ENCODE peak calls at places on chromosomes 13 and 19, in ten cellular contexts. One of them, this sample, is unnamed.

GRCh38 chr19:12365094-12365371 is 450 bp downstream of the ZNF442 start:
- DNase-seq in AG04449: no peak
- DNase-seq in mucosa of descending colon: peak
- DNase-seq in left lung: peak
- DNase-seq in stomach: peak
- DNase-seq in K562: peak
- DNase-seq in left ventricle myocardium inferior: no peak
- DNase-seq in GM12878: no peak
- DNase-seq in gastrocnemius medialis: peak
- DNase-seq in astrocyte of the cerebellum: no peak
- DNase-seq in this sample: no peak

GRCh38 chr13:99729745-99730144 is 228.5 kb downstream of the TM9SF2 start:
- DNase-seq in mucosa of descending colon: no peak
- DNase-seq in left lung: no peak
- DNase-seq in stomach: no peak
- DNase-seq in K562: no peak
- DNase-seq in AG04449: no peak
- DNase-seq in gastrocnemius medialis: no peak
- DNase-seq in astrocyte of the cerebellum: no peak
- DNase-seq in left ventricle myocardium inferior: no peak
- DNase-seq in GM12878: no peak
- DNase-seq in this sample: no peak

GRCh38 chr19:56314018-56314583 is 538 bp downstream of the ZSCAN5A start:
- DNase-seq in K562: peak
- DNase-seq in stomach: no peak
- DNase-seq in AG04449: no peak
- DNase-seq in mucosa of descending colon: no peak
- DNase-seq in astrocyte of the cerebellum: no peak
- DNase-seq in left lung: no peak
- DNase-seq in GM12878: no peak
- DNase-seq in left ventricle myocardium inferior: no peak
- DNase-seq in gastrocnemius medialis: peak
- DNase-seq in this sample: peak

GRCh38 chr13:40149611-40150283 is 494.3 kb downstream of the COG6 start:
- DNase-seq in AG04449: peak
- DNase-seq in mucosa of descending colon: peak
- DNase-seq in GM12878: no peak
- DNase-seq in left lung: no peak
- DNase-seq in astrocyte of the cerebellum: peak
- DNase-seq in stomach: no peak
- DNase-seq in gastrocnemius medialis: peak
- DNase-seq in K562: no peak
- DNase-seq in left ventricle myocardium inferior: no peak
- DNase-seq in this sample: no peak

GRCh38 chr13:30726192-30726591 is 9.2 kb upstream of the ALOX5AP start:
- DNase-seq in stomach: no peak
- DNase-seq in left lung: no peak
- DNase-seq in left ventricle myocardium inferior: no peak
- DNase-seq in mucosa of descending colon: no peak
- DNase-seq in GM12878: no peak
- DNase-seq in astrocyte of the cerebellum: no peak
- DNase-seq in K562: no peak
- DNase-seq in gastrocnemius medialis: no peak
- DNase-seq in AG04449: no peak
- DNase-seq in this sample: no peak

GRCh38 chr13:108755084-108755483 is 125.7 kb downstream of the MYO16 start:
- DNase-seq in K562: no peak
- DNase-seq in gastrocnemius medialis: no peak
- DNase-seq in mucosa of descending colon: no peak
- DNase-seq in AG04449: no peak
- DNase-seq in astrocyte of the cerebellum: no peak
- DNase-seq in left lung: no peak
- DNase-seq in left ventricle myocardium inferior: no peak
- DNase-seq in stomach: no peak
- DNase-seq in GM12878: no peak
- DNase-seq in this sample: no peak

GRCh38 chr19:17933414-17934129 is 757 bp downstream of the CCDC124 start:
- DNase-seq in stomach: no peak
- DNase-seq in astrocyte of the cerebellum: no peak
- DNase-seq in GM12878: no peak
- DNase-seq in AG04449: no peak
- DNase-seq in K562: peak
- DNase-seq in mucosa of descending colon: no peak
- DNase-seq in left ventricle myocardium inferior: no peak
- DNase-seq in left lung: no peak
- DNase-seq in gastrocnemius medialis: no peak
- DNase-seq in this sample: no peak

GRCh38 chr19:931860-932646 is 6.2 kb downstream of the ARID3A start:
- DNase-seq in mucosa of descending colon: no peak
- DNase-seq in gastrocnemius medialis: no peak
- DNase-seq in left ventricle myocardium inferior: no peak
- DNase-seq in AG04449: no peak
- DNase-seq in K562: no peak
- DNase-seq in GM12878: no peak
- DNase-seq in left lung: no peak
- DNase-seq in stomach: no peak
- DNase-seq in astrocyte of the cerebellum: no peak
- DNase-seq in this sample: no peak

DNA sequence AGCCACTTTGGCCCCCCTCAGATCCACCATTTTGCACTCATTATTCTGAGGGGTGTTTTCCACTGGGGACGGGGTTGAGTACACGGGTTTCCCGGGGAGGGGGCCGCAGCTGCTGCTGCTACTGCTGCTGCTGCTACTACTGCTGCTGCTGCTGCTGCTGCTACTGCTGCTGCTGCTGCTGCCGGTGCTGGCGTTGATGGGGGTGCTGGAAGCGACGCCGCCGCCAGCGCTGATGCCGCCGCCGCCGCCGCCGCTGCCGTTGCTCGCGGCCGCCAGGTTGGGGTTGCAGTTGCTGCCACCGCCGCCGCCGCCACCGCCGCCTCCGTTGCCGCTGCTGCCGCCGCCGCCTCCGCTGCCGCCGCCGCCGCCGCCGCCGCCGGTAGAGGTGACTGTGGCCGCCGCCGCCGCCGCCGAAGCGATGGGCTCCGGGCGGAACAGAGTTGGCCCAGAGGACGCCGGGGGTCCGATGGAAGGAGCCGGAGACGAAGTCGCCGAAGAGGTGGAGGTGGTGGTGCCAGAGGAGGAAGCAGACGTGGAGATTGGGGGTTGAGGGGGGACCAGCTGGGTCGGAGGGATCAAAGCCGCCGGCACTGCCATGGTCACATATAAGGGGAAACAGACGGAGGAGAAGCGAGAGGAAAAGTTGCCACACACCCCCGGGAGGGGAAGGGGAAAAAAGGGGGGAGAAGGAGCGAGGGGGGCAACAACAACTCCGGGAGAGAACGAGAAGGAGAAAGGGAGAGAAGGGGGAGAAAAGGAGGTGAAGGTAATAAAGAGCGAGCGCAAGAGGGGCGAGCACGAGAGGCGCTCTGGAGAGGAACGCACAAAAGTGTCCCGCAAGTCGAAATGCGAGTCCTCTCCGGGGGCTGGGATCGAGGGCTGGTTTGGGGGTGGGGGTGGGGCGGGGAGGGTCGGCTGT is 572 bp downstream of the DACH1 start:
- DNase-seq in left ventricle myocardium inferior: peak
- DNase-seq in K562: no peak
- DNase-seq in mucosa of descending colon: peak
- DNase-seq in gastrocnemius medialis: no peak
- DNase-seq in stomach: peak
- DNase-seq in AG04449: no peak
- DNase-seq in left lung: no peak
- DNase-seq in GM12878: no peak
- DNase-seq in astrocyte of the cerebellum: no peak
- DNase-seq in this sample: no peak
- H3K4me3 ChIP-seq in left ventricle myocardium inferior: peak
- H3K4me3 ChIP-seq in K562: no peak
- H3K4me3 ChIP-seq in mucosa of descending colon: peak
- H3K4me3 ChIP-seq in gastrocnemius medialis: peak
- H3K4me3 ChIP-seq in stomach: peak
- H3K4me3 ChIP-seq in AG04449: peak
- H3K4me3 ChIP-seq in left lung: peak
- H3K4me3 ChIP-seq in GM12878: peak
- H3K4me3 ChIP-seq in astrocyte of the cerebellum: peak
- H3K4me3 ChIP-seq in this sample: peak

GRCh38 chr19:45130888-45131615 is 29.7 kb downstream of the NKPD1 start:
- DNase-seq in mucosa of descending colon: no peak
- DNase-seq in stomach: peak
- DNase-seq in AG04449: no peak
- DNase-seq in left lung: no peak
- DNase-seq in K562: no peak
- DNase-seq in left ventricle myocardium inferior: no peak
- DNase-seq in gastrocnemius medialis: no peak
- DNase-seq in astrocyte of the cerebellum: no peak
- DNase-seq in GM12878: no peak
- DNase-seq in this sample: no peak
- TF ChIP-seq CTCF in mucosa of descending colon: no peak
- TF ChIP-seq CTCF in stomach: peak
- TF ChIP-seq CTCF in AG04449: peak
- TF ChIP-seq CTCF in left lung: no peak
- TF ChIP-seq CTCF in K562: no peak
- TF ChIP-seq CTCF in left ventricle myocardium inferior: peak
- TF ChIP-seq CTCF in gastrocnemius medialis: peak
- TF ChIP-seq CTCF in astrocyte of the cerebellum: no peak
- TF ChIP-seq CTCF in GM12878: peak
- TF ChIP-seq CTCF in this sample: peak

GRCh38 chr13:44693156-44693826 is 117.2 kb upstream of the TSC22D1 start:
- DNase-seq in stomach: no peak
- DNase-seq in left lung: no peak
- DNase-seq in GM12878: no peak
- DNase-seq in gastrocnemius medialis: no peak
- DNase-seq in mucosa of descending colon: no peak
- DNase-seq in K562: no peak
- DNase-seq in astrocyte of the cerebellum: no peak
- DNase-seq in left ventricle myocardium inferior: no peak
- DNase-seq in AG04449: no peak
- DNase-seq in this sample: no peak

GRCh38 chr13:44694842-44695241 is 118.7 kb upstream of the TSC22D1 start:
- DNase-seq in stomach: peak
- DNase-seq in AG04449: no peak
- DNase-seq in left lung: no peak
- DNase-seq in K562: no peak
- DNase-seq in GM12878: no peak
- DNase-seq in mucosa of descending colon: no peak
- DNase-seq in left ventricle myocardium inferior: no peak
- DNase-seq in astrocyte of the cerebellum: no peak
- DNase-seq in gastrocnemius medialis: peak
- DNase-seq in this sample: no peak

GRCh38 chr13:44695520-44695919 is 119.4 kb upstream of the TSC22D1 start:
- DNase-seq in gastrocnemius medialis: no peak
- DNase-seq in mucosa of descending colon: no peak
- DNase-seq in astrocyte of the cerebellum: no peak
- DNase-seq in GM12878: no peak
- DNase-seq in AG04449: no peak
- DNase-seq in stomach: no peak
- DNase-seq in left lung: no peak
- DNase-seq in left ventricle myocardium inferior: no peak
- DNase-seq in K562: no peak
- DNase-seq in this sample: no peak

GRCh38 chr13:44697058-44697457 is 120.9 kb upstream of the TSC22D1 start:
- DNase-seq in K562: peak
- DNase-seq in GM12878: no peak
- DNase-seq in AG04449: no peak
- DNase-seq in astrocyte of the cerebellum: no peak
- DNase-seq in left lung: no peak
- DNase-seq in stomach: no peak
- DNase-seq in mucosa of descending colon: no peak
- DNase-seq in left ventricle myocardium inferior: no peak
- DNase-seq in gastrocnemius medialis: peak
- DNase-seq in this sample: no peak

DNA sequence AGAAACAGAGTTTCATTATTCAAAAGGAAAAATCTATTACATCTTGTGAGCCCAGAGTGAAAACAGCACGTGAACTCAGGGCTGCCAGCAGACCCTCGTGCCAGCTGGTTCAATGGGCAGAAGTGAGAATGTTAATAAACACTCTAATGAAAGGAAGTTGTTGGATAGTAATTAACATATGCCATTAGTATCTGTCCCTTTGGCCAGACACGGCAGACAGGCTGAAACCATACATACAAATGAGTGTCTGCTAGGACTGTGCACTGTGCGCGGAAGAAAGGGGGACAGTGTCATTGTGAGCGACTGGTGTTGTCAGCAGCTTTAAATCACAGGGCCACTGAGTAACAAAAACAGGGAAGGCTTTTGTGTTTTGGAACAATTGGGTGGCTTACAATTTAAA is 121.9 kb upstream of the TSC22D1 start:
- DNase-seq in GM12878: no peak
- DNase-seq in AG04449: no peak
- DNase-seq in gastrocnemius medialis: no peak
- DNase-seq in K562: no peak
- DNase-seq in mucosa of descending colon: no peak
- DNase-seq in astrocyte of the cerebellum: no peak
- DNase-seq in stomach: no peak
- DNase-seq in left ventricle myocardium inferior: no peak
- DNase-seq in left lung: no peak
- DNase-seq in this sample: no peak
- H3K4me3 ChIP-seq in GM12878: no peak
- H3K4me3 ChIP-seq in AG04449: no peak
- H3K4me3 ChIP-seq in gastrocnemius medialis: no peak
- H3K4me3 ChIP-seq in K562: no peak
- H3K4me3 ChIP-seq in mucosa of descending colon: no peak
- H3K4me3 ChIP-seq in astrocyte of the cerebellum: no peak
- H3K4me3 ChIP-seq in stomach: no peak
- H3K4me3 ChIP-seq in left ventricle myocardium inferior: no peak
- H3K4me3 ChIP-seq in left lung: no peak
- H3K4me3 ChIP-seq in this sample: no peak

GRCh38 chr13:60957816-60958215 is 457.8 kb downstream of the PCDH20 start:
- DNase-seq in AG04449: no peak
- DNase-seq in stomach: no peak
- DNase-seq in K562: no peak
- DNase-seq in GM12878: no peak
- DNase-seq in gastrocnemius medialis: no peak
- DNase-seq in left ventricle myocardium inferior: no peak
- DNase-seq in left lung: no peak
- DNase-seq in astrocyte of the cerebellum: no peak
- DNase-seq in mucosa of descending colon: no peak
- DNase-seq in this sample: no peak
- TF ChIP-seq CTCF in AG04449: no peak
- TF ChIP-seq CTCF in stomach: no peak
- TF ChIP-seq CTCF in K562: no peak
- TF ChIP-seq CTCF in GM12878: no peak
- TF ChIP-seq CTCF in gastrocnemius medialis: no peak
- TF ChIP-seq CTCF in left ventricle myocardium inferior: no peak
- TF ChIP-seq CTCF in left lung: no peak
- TF ChIP-seq CTCF in astrocyte of the cerebellum: no peak
- TF ChIP-seq CTCF in mucosa of descending colon: no peak
- TF ChIP-seq CTCF in this sample: no peak

GRCh38 chr19:38389957-38390924 is 1.7 kb downstream of the SPRED3 start:
- DNase-seq in stomach: no peak
- DNase-seq in astrocyte of the cerebellum: no peak
- DNase-seq in K562: no peak
- DNase-seq in GM12878: no peak
- DNase-seq in AG04449: no peak
- DNase-seq in left lung: no peak
- DNase-seq in mucosa of descending colon: no peak
- DNase-seq in gastrocnemius medialis: no peak
- DNase-seq in left ventricle myocardium inferior: no peak
- DNase-seq in this sample: no peak
- H3K4me3 ChIP-seq in stomach: no peak
- H3K4me3 ChIP-seq in astrocyte of the cerebellum: peak
- H3K4me3 ChIP-seq in K562: no peak
- H3K4me3 ChIP-seq in GM12878: no peak
- H3K4me3 ChIP-seq in AG04449: peak
- H3K4me3 ChIP-seq in left lung: no peak
- H3K4me3 ChIP-seq in mucosa of descending colon: no peak
- H3K4me3 ChIP-seq in gastrocnemius medialis: no peak
- H3K4me3 ChIP-seq in left ventricle myocardium inferior: no peak
- H3K4me3 ChIP-seq in this sample: no peak

GRCh38 chr13:45490068-45490467 is 25.3 kb downstream of the COG3 start:
- DNase-seq in GM12878: no peak
- DNase-seq in astrocyte of the cerebellum: no peak
- DNase-seq in K562: peak
- DNase-seq in gastrocnemius medialis: no peak
- DNase-seq in left lung: no peak
- DNase-seq in mucosa of descending colon: no peak
- DNase-seq in left ventricle myocardium inferior: no peak
- DNase-seq in stomach: no peak
- DNase-seq in AG04449: no peak
- DNase-seq in this sample: no peak
- TF ChIP-seq CTCF in GM12878: peak
- TF ChIP-seq CTCF in astrocyte of the cerebellum: peak
- TF ChIP-seq CTCF in K562: peak
- TF ChIP-seq CTCF in gastrocnemius medialis: no peak
- TF ChIP-seq CTCF in left lung: no peak
- TF ChIP-seq CTCF in mucosa of descending colon: no peak
- TF ChIP-seq CTCF in left ventricle myocardium inferior: peak
- TF ChIP-seq CTCF in stomach: no peak
- TF ChIP-seq CTCF in AG04449: no peak
- TF ChIP-seq CTCF in this sample: peak

This sample was measured in GM12864.